ENCODE peak calls at places on chromosome 15, in six cellular contexts. One of them, this sample, is unnamed.

GRCh38 chr15:55322452-55322851 is 3.4 kb downstream of the PIGB start:
- DNase-seq in PC-3: no peak
- DNase-seq in neural progenitor cell: peak; percentile 2
- DNase-seq in GM23338: no peak
- DNase-seq in fibroblast of lung: no peak
- DNase-seq in H1: no peak
- DNase-seq in this sample: no peak

GRCh38 chr15:34987623-34987981 is 485 bp downstream of the ZNF770 start:
- DNase-seq in fibroblast of lung: no peak
- DNase-seq in neural progenitor cell: no peak
- DNase-seq in PC-3: no peak
- DNase-seq in H1: no peak
- DNase-seq in GM23338: no peak
- DNase-seq in this sample: peak; percentile 7

GRCh38 chr15:60585743-60586708 is 107.1 kb upstream of the ICE2 start:
- DNase-seq in GM23338: peak; percentile 91
- DNase-seq in neural progenitor cell: peak; percentile 85
- DNase-seq in fibroblast of lung: peak; percentile 82
- DNase-seq in H1: no peak
- DNase-seq in PC-3: peak; percentile 74
- DNase-seq in this sample: peak; percentile 57

GRCh38 chr15:51758645-51759044 is 7.2 kb downstream of the TMOD2 start:
- DNase-seq in fibroblast of lung: peak; percentile 81
- DNase-seq in GM23338: no peak
- DNase-seq in PC-3: no peak
- DNase-seq in neural progenitor cell: no peak
- DNase-seq in H1: no peak
- DNase-seq in this sample: no peak

GRCh38 chr15:74977599-74977998 is 17.8 kb upstream of the SCAMP5 start:
- DNase-seq in neural progenitor cell: no peak
- DNase-seq in PC-3: no peak
- DNase-seq in GM23338: no peak
- DNase-seq in fibroblast of lung: no peak
- DNase-seq in H1: no peak
- DNase-seq in this sample: no peak

GRCh38 chr15:35764661-35765519 is 218.9 kb upstream of the DPH6 start:
- DNase-seq in neural progenitor cell: no peak
- DNase-seq in GM23338: no peak
- DNase-seq in H1: no peak
- DNase-seq in fibroblast of lung: no peak
- DNase-seq in PC-3: peak; percentile 20
- DNase-seq in this sample: no peak

GRCh38 chr15:83205725-83206324 is 1.8 kb downstream of the HDGFL3 start:
- DNase-seq in neural progenitor cell: no peak
- DNase-seq in PC-3: peak; percentile 46
- DNase-seq in H1: no peak
- DNase-seq in fibroblast of lung: peak; percentile 70
- DNase-seq in GM23338: no peak
- DNase-seq in this sample: no peak

GRCh38 chr15:42719051-42719450 is 17.9 kb downstream of the CDAN1 start:
- DNase-seq in neural progenitor cell: no peak
- DNase-seq in GM23338: no peak
- DNase-seq in H1: no peak
- DNase-seq in PC-3: no peak
- DNase-seq in fibroblast of lung: no peak
- DNase-seq in this sample: no peak

GRCh38 chr15:84878504-84878903 is 6.0 kb upstream of the SLC28A1 start:
- DNase-seq in PC-3: peak; percentile 56
- DNase-seq in H1: peak; percentile 77
- DNase-seq in GM23338: peak; percentile 91
- DNase-seq in neural progenitor cell: peak; percentile 81
- DNase-seq in fibroblast of lung: peak; percentile 59
- DNase-seq in this sample: peak; percentile 52

GRCh38 chr15:74319596-74320357 is 47.7 kb downstream of the CYP11A1 start:
- DNase-seq in PC-3: no peak
- DNase-seq in neural progenitor cell: peak; percentile 80
- DNase-seq in fibroblast of lung: no peak
- DNase-seq in H1: no peak
- DNase-seq in GM23338: peak; percentile 83
- DNase-seq in this sample: no peak

GRCh38 chr15:75225951-75226732 is 24.5 kb downstream of the C15orf39 start:
- DNase-seq in PC-3: no peak
- DNase-seq in H1: no peak
- DNase-seq in GM23338: no peak
- DNase-seq in fibroblast of lung: no peak
- DNase-seq in neural progenitor cell: no peak
- DNase-seq in this sample: no peak

GRCh38 chr15:48370460-48370859 is 39.2 kb downstream of the DUT start:
- DNase-seq in fibroblast of lung: peak; percentile 92
- DNase-seq in GM23338: no peak
- DNase-seq in H1: no peak
- DNase-seq in PC-3: peak; percentile 41
- DNase-seq in neural progenitor cell: no peak
- DNase-seq in this sample: no peak

GRCh38 chr15:29864501-29864900 is 42.2 kb upstream of the TJP1 start:
- DNase-seq in PC-3: no peak
- DNase-seq in fibroblast of lung: no peak
- DNase-seq in neural progenitor cell: no peak
- DNase-seq in GM23338: no peak
- DNase-seq in H1: no peak
- DNase-seq in this sample: no peak

GRCh38 chr15:51438526-51438925 is 97.1 kb downstream of the GLDN start:
- DNase-seq in fibroblast of lung: no peak
- DNase-seq in H1: no peak
- DNase-seq in PC-3: no peak
- DNase-seq in GM23338: no peak
- DNase-seq in neural progenitor cell: no peak
- DNase-seq in this sample: no peak

GRCh38 chr15:38565287-38565670 is 665 bp upstream of the RASGRP1 start:
- DNase-seq in H1: no peak
- DNase-seq in GM23338: no peak
- DNase-seq in neural progenitor cell: no peak
- DNase-seq in PC-3: no peak
- DNase-seq in fibroblast of lung: no peak
- DNase-seq in this sample: no peak
- TF ChIP-seq EZH2 in H1: peak; percentile 53
- TF ChIP-seq EZH2 in GM23338: no peak
- TF ChIP-seq EZH2 in neural progenitor cell: peak; percentile 79
- TF ChIP-seq EZH2 in PC-3: no peak
- TF ChIP-seq EZH2 in fibroblast of lung: no peak
- TF ChIP-seq EZH2 in this sample: no peak

DNA sequence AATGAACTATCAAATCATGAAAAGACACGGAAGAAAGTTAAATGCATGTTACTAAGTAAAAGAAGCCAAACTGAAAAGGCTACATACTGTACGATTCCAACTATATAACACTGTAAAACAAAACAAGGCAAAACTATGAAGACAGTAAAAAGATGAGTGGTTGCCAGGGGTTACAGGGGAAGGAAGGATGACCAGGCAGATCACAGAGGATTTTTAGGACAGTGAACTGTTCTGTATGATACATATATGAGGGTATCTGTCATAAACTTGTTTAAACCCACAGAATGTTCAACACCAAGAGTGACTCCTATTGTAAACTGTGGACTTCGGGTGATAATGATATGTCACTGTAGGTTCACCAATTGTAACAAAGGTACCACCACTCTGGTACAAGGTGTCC is 60.6 kb downstream of the CHSY1 start:
- DNase-seq in fibroblast of lung: no peak
- DNase-seq in H1: no peak
- DNase-seq in GM23338: no peak
- DNase-seq in PC-3: no peak
- DNase-seq in neural progenitor cell: no peak
- DNase-seq in this sample: no peak
- H3K4me1 ChIP-seq in fibroblast of lung: peaks cover 41% of the 10 kb centered on the region
- H3K4me1 ChIP-seq in H1: peaks cover 1% of the 10 kb centered on the region
- H3K4me1 ChIP-seq in GM23338: peaks cover 45% of the 10 kb centered on the region
- H3K4me1 ChIP-seq in PC-3: peaks cover 20% of the 10 kb centered on the region
- H3K4me1 ChIP-seq in neural progenitor cell: peaks cover 17% of the 10 kb centered on the region
- H3K4me1 ChIP-seq in this sample: peaks cover 32% of the 10 kb centered on the region

GRCh38 chr15:62090988-62091387 is 24.2 kb downstream of the C2CD4A start:
- DNase-seq in GM23338: no peak
- DNase-seq in PC-3: no peak
- DNase-seq in H1: no peak
- DNase-seq in fibroblast of lung: no peak
- DNase-seq in neural progenitor cell: no peak
- DNase-seq in this sample: no peak

GRCh38 chr15:62089616-62090015 is 22.8 kb downstream of the C2CD4A start:
- DNase-seq in H1: no peak
- DNase-seq in neural progenitor cell: no peak
- DNase-seq in PC-3: no peak
- DNase-seq in fibroblast of lung: no peak
- DNase-seq in GM23338: no peak
- DNase-seq in this sample: no peak

GRCh38 chr15:62085740-62086139 is 19.0 kb downstream of the C2CD4A start:
- DNase-seq in GM23338: no peak
- DNase-seq in neural progenitor cell: no peak
- DNase-seq in fibroblast of lung: peak; percentile 17
- DNase-seq in PC-3: no peak
- DNase-seq in H1: no peak
- DNase-seq in this sample: no peak

GRCh38 chr15:62087671-62088360 is 21.0 kb downstream of the C2CD4A start:
- DNase-seq in GM23338: no peak
- DNase-seq in neural progenitor cell: no peak
- DNase-seq in H1: no peak
- DNase-seq in PC-3: peak; percentile 49
- DNase-seq in fibroblast of lung: peak; percentile 75
- DNase-seq in this sample: no peak

DNA sequence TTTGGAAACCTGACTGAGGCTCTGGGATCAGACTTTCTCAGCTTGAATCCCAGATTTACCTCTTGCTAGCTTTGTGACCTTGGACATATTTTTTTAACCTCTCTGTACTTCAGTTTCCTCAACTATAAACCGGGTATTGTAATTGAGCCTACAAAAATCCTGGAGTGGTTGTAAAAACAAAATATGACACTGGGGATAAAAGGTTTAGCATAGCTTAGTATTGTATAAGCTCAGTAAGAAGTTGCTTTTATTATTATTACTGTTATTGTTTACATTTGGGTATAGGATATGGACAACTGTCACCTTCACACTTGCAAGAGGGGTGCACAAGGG is 21.6 kb downstream of the C2CD4A start:
- DNase-seq in neural progenitor cell: no peak
- DNase-seq in fibroblast of lung: no peak
- DNase-seq in GM23338: no peak
- DNase-seq in PC-3: no peak
- DNase-seq in H1: no peak
- DNase-seq in this sample: no peak
- H2AFZ ChIP-seq in neural progenitor cell: no peak overlapping the region
- H2AFZ ChIP-seq in fibroblast of lung: no peak overlapping the region
- H2AFZ ChIP-seq in GM23338: no peak overlapping the region
- H2AFZ ChIP-seq in PC-3: peak overlapping the region; percentile 28
- H2AFZ ChIP-seq in H1: peak overlapping the region; percentile 12
- H2AFZ ChIP-seq in this sample: no peak overlapping the region

GRCh38 chr15:31297880-31298456 is 28.7 kb upstream of the KLF13 start:
- DNase-seq in neural progenitor cell: no peak
- DNase-seq in PC-3: peak; percentile 31
- DNase-seq in H1: peak; percentile 37
- DNase-seq in fibroblast of lung: no peak
- DNase-seq in GM23338: no peak
- DNase-seq in this sample: peak; percentile 3

GRCh38 chr15:31298707-31299172 is 27.9 kb upstream of the KLF13 start:
- DNase-seq in PC-3: no peak
- DNase-seq in fibroblast of lung: no peak
- DNase-seq in GM23338: no peak
- DNase-seq in H1: peak; percentile 39
- DNase-seq in neural progenitor cell: no peak
- DNase-seq in this sample: peak; percentile 4

GRCh38 chr15:31295660-31296059 is 31.0 kb upstream of the KLF13 start:
- DNase-seq in neural progenitor cell: no peak
- DNase-seq in fibroblast of lung: no peak
- DNase-seq in GM23338: no peak
- DNase-seq in PC-3: no peak
- DNase-seq in H1: peak; percentile 39
- DNase-seq in this sample: peak; percentile 0

GRCh38 chr15:31297221-31297879 is 29.3 kb upstream of the KLF13 start:
- DNase-seq in neural progenitor cell: no peak
- DNase-seq in H1: peak; percentile 49
- DNase-seq in PC-3: no peak
- DNase-seq in GM23338: no peak
- DNase-seq in fibroblast of lung: no peak
- DNase-seq in this sample: peak; percentile 0

DNA sequence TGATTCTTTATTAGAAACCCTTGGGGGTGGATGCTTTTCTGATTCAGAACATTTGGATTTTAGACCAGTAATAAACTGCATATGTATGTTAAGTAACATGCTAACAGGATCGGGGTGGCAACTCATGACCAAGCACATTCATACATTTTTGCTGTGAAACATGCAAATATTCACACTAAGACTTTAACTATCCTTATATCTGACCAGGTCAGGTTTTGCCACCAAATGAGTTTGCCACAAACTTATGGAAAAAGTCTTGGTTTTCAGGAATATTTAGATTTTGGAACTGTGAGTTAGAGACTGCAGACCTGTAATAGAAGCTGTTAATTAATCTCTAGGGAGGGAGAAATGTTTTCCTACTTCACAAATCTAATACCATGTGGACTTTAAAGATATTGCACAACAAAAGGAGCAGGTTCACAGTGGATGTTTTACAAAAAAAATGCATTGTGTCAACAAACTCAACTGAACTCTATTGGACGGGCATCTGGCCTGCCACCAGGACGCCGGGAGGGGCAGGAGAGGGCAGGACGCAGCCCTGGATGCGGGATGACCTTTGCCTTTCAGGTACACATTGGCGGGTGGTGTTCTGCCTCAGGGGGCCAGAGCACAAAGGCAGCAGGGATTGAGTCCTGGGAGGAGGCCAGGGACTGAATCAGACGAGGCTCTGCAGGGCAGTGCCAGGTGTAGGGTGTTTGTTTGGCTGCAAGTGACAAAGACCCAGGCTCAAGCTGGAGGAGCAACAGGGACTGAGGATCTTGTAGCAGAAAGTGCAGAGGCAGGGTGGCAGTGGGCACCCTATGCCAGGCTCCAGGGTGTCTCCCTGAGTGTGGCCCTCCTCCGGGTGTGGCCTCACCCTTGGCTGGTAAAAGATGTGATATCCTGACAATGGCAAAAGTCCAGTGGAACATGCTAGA is 30.1 kb upstream of the KLF13 start:
- DNase-seq in GM23338: no peak
- DNase-seq in neural progenitor cell: peak; percentile 63
- DNase-seq in fibroblast of lung: no peak
- DNase-seq in H1: no peak
- DNase-seq in PC-3: peak; percentile 90
- DNase-seq in this sample: no peak
- TF ChIP-seq EZH2 in GM23338: no peak
- TF ChIP-seq EZH2 in neural progenitor cell: no peak
- TF ChIP-seq EZH2 in fibroblast of lung: no peak
- TF ChIP-seq EZH2 in H1: no peak
- TF ChIP-seq EZH2 in PC-3: no peak
- TF ChIP-seq EZH2 in this sample: no peak

GRCh38 chr15:91566116-91566515 is 287.4 kb upstream of the SLCO3A1 start:
- DNase-seq in GM23338: no peak
- DNase-seq in fibroblast of lung: no peak
- DNase-seq in PC-3: no peak
- DNase-seq in neural progenitor cell: no peak
- DNase-seq in H1: no peak
- DNase-seq in this sample: no peak
- H3K4me1 ChIP-seq in GM23338: no peaks in the 10 kb centered on the region
- H3K4me1 ChIP-seq in fibroblast of lung: peaks cover 7% of the 10 kb centered on the region
- H3K4me1 ChIP-seq in PC-3: peaks cover 8% of the 10 kb centered on the region
- H3K4me1 ChIP-seq in neural progenitor cell: peaks cover 6% of the 10 kb centered on the region
- H3K4me1 ChIP-seq in H1: no peaks in the 10 kb centered on the region
- H3K4me1 ChIP-seq in this sample: no peaks in the 10 kb centered on the region

This sample was measured in DND-41.